ENCODE peak calls at places on chromosomes 12 and 14, in nine cellular contexts. E is endothelial cell, Y is lower lobe of right lung, L is heart right ventricle, I is PC-3, F is WTC11, D is Calu3, O is fibroblast of lung, S is cardiac fibroblast. H is an unnamed sample.

GRCh38 chr12:57772429-57773322 is at the start of gene EEF1AKMT3:
- DNase-seq in E (peak), Y (peak), L (peak), I (peak), F (peak), D (peak), O (peak), S (peak), H (peak)

GRCh38 chr12:108306014-108306501 is 33.1 kb downstream of the CMKLR1 start:
- DNase-seq in E (no peak), Y (no peak), L (peak), I (peak), F (no peak), D (no peak), O (peak), S (peak), H (no peak)

GRCh38 chr12:103737881-103738280 is 103.2 kb downstream of the NT5DC3 start:
- DNase-seq in E (no peak), Y (no peak), L (no peak), I (no peak), F (no peak), D (no peak), O (no peak), S (no peak), H (no peak)

GRCh38 chr12:6052940-6053329 is 71.5 kb downstream of the VWF start:
- DNase-seq in E (no peak), Y (no peak), L (no peak), I (no peak), F (no peak), D (no peak), O (peak), S (peak), H (no peak)

GRCh38 chr12:20653871-20654270 is 41.3 kb upstream of the SLCO1C1 start:
- DNase-seq in E (no peak), Y (no peak), L (no peak), I (no peak), F (no peak), D (no peak), O (no peak), S (peak), H (no peak)

GRCh38 chr12:78194448-78194847 is 363.8 kb downstream of the NAV3 start:
- DNase-seq in E (no peak), Y (no peak), L (no peak), I (peak), F (no peak), D (no peak), O (peak), S (peak), H (no peak)

GRCh38 chr14:88286309-88286708 is 36.8 kb downstream of the KCNK10 start:
- DNase-seq in E (no peak), Y (no peak), L (no peak), I (no peak), F (no peak), D (no peak), O (no peak), S (no peak), H (no peak)

GRCh38 chr12:92396647-92397258 is 251.1 kb upstream of the BTG1 start:
- DNase-seq in E (no peak), Y (no peak), L (no peak), I (peak), F (no peak), D (no peak), O (peak), S (peak), H (no peak)

GRCh38 chr12:104475269-104475668 is 18.5 kb downstream of the CHST11 start:
- DNase-seq in E (no peak), Y (no peak), L (no peak), I (no peak), F (no peak), D (no peak), O (no peak), S (no peak), H (no peak)

GRCh38 chr14:61510736-61511557 is 184.4 kb upstream of the HIF1A start:
- DNase-seq in E (no peak), Y (no peak), L (no peak), I (no peak), F (no peak), D (no peak), O (no peak), S (no peak), H (no peak)

GRCh38 chr14:64758025-64758521 is 53.8 kb downstream of the PLEKHG3 start:
- DNase-seq in E (no peak), Y (peak), L (no peak), I (peak), F (no peak), D (no peak), O (peak), S (peak), H (no peak)

GRCh38 chr12:79407671-79408622 is 282.8 kb downstream of the PAWR start:
- DNase-seq in E (peak), Y (no peak), L (peak), I (peak), F (peak), D (peak), O (peak), S (peak), H (peak)

GRCh38 chr12:47730341-47730744 is 5.1 kb upstream of the ENDOU start:
- DNase-seq in E (no peak), Y (no peak), L (no peak), I (peak), F (no peak), D (no peak), O (peak), S (peak), H (no peak)

GRCh38 chr14:72643317-72643801 is 250.5 kb downstream of the DPF3 start:
- DNase-seq in E (no peak), Y (no peak), L (peak), I (peak), F (no peak), D (peak), O (peak), S (peak), H (no peak)

GRCh38 chr12:19129486-19130223 is at the start of gene PLEKHA5:
- DNase-seq in E (peak), Y (peak), L (peak), I (peak), F (peak), D (peak), O (peak), S (peak), H (peak)

GRCh38 chr14:36981832-36982528 is 190.4 kb downstream of the SLC25A21 start:
- DNase-seq in E (no peak), Y (no peak), L (no peak), I (peak), F (no peak), D (peak), O (peak), S (peak), H (no peak)

GRCh38 chr14:102570334-102570995 is 22.0 kb upstream of the RCOR1 start:
- DNase-seq in E (no peak), Y (no peak), L (no peak), I (no peak), F (no peak), D (no peak), O (no peak), S (no peak), H (no peak)

GRCh38 chr12:132858727-132859266 is 28.6 kb downstream of the CHFR start:
- DNase-seq in E (no peak), Y (no peak), L (no peak), I (peak), F (no peak), D (no peak), O (no peak), S (no peak), H (no peak)

GRCh38 chr12:54201001-54201794 is 12.4 kb upstream of the SMUG1 start:
- DNase-seq in E (peak), Y (peak), L (peak), I (peak), F (peak), D (peak), O (peak), S (peak), H (peak)
- TF ChIP-seq CTCF in E (peak), Y (peak), L (peak), I (peak), F (peak), D (peak), O (peak), S (peak), H (peak)

DNA sequence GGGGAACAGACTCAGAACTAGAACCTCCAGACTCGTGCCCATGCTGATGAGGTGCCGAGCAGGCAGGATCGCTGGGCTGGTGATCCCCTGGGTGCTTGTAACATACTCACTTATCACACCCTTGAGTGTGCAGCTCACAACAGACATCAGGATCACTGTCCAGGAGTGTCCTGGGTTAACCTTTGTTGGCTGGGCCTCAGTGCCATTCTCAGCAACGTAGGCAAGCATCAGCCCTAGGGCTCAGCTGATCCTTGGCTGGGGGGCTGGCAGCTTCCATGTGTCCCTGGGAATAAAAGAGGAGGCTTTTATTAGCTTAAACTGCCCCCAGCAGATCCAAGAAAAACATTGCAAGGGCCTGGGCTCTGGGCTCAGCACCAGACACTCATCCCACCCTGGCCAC is 1.6 kb downstream of the TMEM229B start:
- DNase-seq in E (no peak), Y (no peak), L (peak), I (no peak), F (no peak), D (no peak), O (no peak), S (no peak), H (no peak)
- TF ChIP-seq CTCF in E (no peak), Y (no peak), L (peak), I (no peak), F (no peak), D (no peak), O (no peak), S (no peak), H (no peak)

GRCh38 chr14:73955674-73956073 is 5.6 kb downstream of the COQ6 start:
- DNase-seq in E (no peak), Y (no peak), L (no peak), I (no peak), F (no peak), D (no peak), O (no peak), S (no peak), H (no peak)

GRCh38 chr14:73953731-73954130 is 3.6 kb downstream of the COQ6 start:
- DNase-seq in E (no peak), Y (no peak), L (no peak), I (no peak), F (no peak), D (no peak), O (no peak), S (peak), H (no peak)

GRCh38 chr14:73945159-73945670 is 4.7 kb downstream of the FAM161B start:
- DNase-seq in E (no peak), Y (no peak), L (no peak), I (no peak), F (no peak), D (no peak), O (no peak), S (no peak), H (no peak)

GRCh38 chr14:73944432-73945158 is 5.3 kb downstream of the FAM161B start:
- DNase-seq in E (no peak), Y (no peak), L (no peak), I (no peak), F (no peak), D (no peak), O (no peak), S (no peak), H (no peak)

DNA sequence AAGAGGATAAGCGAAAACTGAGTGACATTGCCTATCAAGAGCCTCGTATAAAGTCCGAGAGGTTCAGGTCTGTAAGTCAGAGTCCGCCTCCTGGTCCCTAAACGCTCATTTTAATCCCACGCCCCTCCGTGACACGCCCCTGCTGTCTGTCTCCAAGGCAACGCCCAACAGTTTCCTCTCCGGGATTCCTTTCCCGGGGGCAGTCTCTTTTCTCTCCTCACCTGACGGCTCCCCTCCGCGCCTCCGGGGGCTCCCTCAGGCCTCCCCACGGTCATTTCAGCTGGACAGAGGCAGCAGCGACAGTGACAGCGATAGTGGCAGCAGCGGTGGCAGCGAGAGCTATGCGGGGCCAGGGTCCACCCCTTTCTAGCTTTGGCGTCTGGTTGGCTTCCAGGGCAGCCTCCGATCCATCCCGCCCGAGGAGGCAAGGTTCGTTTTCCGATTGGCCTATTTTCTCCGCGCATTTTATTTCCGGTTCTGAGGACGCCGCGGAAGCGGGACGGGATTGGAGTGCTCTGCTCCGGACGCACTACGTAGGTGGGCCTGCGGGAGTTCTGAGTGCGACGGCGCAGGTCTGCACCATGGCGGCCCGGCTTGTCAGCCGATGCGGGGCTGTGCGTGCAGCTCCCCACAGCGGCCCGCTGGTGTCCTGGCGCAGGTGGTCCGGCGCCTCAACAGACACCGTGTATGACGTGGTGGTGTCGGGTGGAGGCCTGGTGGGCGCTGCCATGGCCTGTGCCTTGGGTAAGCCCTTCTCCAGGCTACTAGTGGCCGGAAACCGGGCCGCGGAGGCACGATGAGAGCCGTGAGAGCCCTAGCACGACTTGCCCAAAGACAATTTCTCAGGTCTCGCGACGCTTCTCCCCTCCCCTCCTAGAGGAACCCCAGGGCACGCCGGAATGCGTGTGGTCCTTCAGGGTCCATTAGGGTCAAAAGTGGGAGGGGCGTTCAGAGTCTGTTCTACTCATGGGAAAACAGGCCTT is at the start of the genes COQ6 and FAM161B:
- DNase-seq in E (peak), Y (peak), L (peak), I (peak), F (peak), D (peak), O (peak), S (peak), H (peak)
- TF ChIP-seq CTCF in E (no peak), Y (peak), L (peak), I (no peak), F (no peak), D (no peak), O (peak), S (no peak), H (peak)

GRCh38 chr12:123744836-123745235 is 17.3 kb upstream of the DNAH10 start:
- DNase-seq in E (peak), Y (no peak), L (no peak), I (peak), F (peak), D (no peak), O (no peak), S (no peak), H (no peak)
- TF ChIP-seq CTCF in E (no peak), Y (no peak), L (peak), I (peak), F (no peak), D (peak), O (no peak), S (peak), H (no peak)

GRCh38 chr12:66087365-66087943 is 43.1 kb downstream of the LLPH start:
- DNase-seq in E (peak), Y (peak), L (peak), I (peak), F (peak), D (peak), O (peak), S (peak), H (peak)

GRCh38 chr12:66090157-66090556 is 40.4 kb downstream of the LLPH start:
- DNase-seq in E (no peak), Y (no peak), L (no peak), I (no peak), F (no peak), D (no peak), O (no peak), S (no peak), H (no peak)

GRCh38 chr12:66092559-66093269 is 37.8 kb downstream of the LLPH start:
- DNase-seq in E (no peak), Y (no peak), L (no peak), I (peak), F (no peak), D (peak), O (peak), S (peak), H (no peak)
- TF ChIP-seq CTCF in E (no peak), Y (no peak), L (no peak), I (no peak), F (no peak), D (no peak), O (no peak), S (no peak), H (no peak)

GRCh38 chr12:4144676-4145075 is 128.9 kb upstream of the CCND2 start:
- DNase-seq in E (no peak), Y (no peak), L (no peak), I (no peak), F (no peak), D (no peak), O (no peak), S (no peak), H (no peak)

GRCh38 chr12:4145990-4146859 is 127.3 kb upstream of the CCND2 start:
- DNase-seq in E (no peak), Y (no peak), L (no peak), I (no peak), F (no peak), D (no peak), O (no peak), S (no peak), H (no peak)

GRCh38 chr12:4141344-4142270 is 132.0 kb upstream of the CCND2 start:
- DNase-seq in E (no peak), Y (no peak), L (no peak), I (no peak), F (no peak), D (no peak), O (no peak), S (no peak), H (no peak)

GRCh38 chr12:4140607-4141301 is 132.8 kb upstream of the CCND2 start:
- DNase-seq in E (no peak), Y (no peak), L (no peak), I (no peak), F (no peak), D (no peak), O (no peak), S (no peak), H (no peak)

GRCh38 chr12:4143909-4144308 is 129.7 kb upstream of the CCND2 start:
- DNase-seq in E (no peak), Y (no peak), L (no peak), I (peak), F (no peak), D (peak), O (no peak), S (no peak), H (no peak)
- TF ChIP-seq CTCF in E (no peak), Y (no peak), L (no peak), I (peak), F (no peak), D (no peak), O (no peak), S (no peak), H (no peak)

DNA sequence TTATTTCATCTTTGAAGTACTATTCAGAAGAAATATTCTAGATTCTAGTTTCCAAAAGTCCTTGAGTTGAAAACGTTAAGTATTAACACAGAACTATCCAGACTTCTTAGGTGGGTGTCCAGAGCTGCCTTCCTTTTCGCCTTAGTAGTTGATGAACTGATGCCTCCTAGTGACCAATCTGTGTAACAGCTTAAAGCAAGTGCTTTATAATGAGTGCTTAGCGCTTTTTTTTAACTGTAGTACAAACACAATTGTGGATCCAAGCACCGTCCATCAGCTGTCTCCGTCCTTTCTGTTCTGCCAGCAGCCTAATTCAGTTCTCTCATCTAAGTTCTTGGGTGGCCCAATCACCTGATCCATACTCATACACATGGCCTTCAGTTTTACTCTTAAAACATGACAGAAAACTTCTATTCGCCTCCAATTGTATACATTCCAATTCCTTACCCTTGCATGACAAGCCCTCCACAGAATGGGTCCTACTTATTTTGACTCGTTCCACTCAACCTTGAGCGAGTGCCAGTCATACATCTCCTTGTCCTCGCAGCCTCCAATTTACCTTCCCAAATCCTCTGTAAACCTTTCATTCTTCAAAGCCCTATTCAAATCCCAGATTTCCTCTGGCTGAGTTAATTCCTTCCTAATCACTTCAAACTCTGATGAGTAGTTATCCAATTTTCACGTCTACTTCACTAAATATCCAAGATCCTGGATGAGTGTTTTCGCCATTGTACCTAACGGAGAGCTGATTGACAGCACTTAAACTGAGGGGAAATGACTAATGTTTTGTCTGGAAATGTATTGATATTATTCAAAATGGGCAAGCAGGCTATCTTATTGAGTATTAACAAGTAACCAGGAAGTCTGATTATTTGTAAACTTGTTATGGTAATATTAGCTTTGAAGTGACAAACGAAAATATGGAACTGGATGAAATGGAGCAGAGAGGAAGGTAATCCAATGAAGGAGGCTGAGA is 5.8 kb upstream of the PHLDA1 start:
- DNase-seq in E (peak), Y (no peak), L (peak), I (peak), F (no peak), D (peak), O (peak), S (peak), H (peak)
- TF ChIP-seq CTCF in E (peak), Y (peak), L (peak), I (peak), F (peak), D (peak), O (peak), S (peak), H (peak)

DNA sequence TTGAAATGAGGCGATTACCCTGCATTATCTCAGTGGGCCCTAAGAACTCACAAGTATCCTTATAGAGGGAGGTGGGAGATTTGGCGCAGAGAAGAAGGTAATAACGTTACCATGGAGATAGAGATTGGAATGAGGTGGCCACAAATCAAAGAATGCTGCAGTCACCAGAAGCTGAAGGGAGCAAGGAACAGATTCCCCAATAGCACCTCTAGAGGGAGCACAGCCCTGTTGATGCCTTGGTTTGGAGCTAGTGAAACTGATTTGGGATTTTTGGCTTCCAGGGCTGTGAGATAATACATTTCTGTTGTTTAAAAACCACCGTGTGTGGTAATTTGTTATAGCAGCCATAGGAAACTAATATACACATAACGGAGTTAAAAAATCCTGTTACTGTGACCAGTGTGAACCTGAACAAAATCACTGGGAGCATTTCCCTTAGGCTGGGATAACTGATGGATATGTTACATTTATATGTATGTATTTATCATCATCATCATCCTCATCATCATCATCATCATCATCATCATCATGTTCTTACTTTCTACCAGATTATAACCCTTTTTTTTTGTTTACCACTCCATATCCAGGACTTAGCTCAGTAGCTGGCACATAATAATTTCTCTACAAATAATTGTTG is 100.3 kb downstream of the LIN7A start:
- DNase-seq in E (peak), Y (no peak), L (peak), I (peak), F (peak), D (peak), O (peak), S (peak), H (peak)
- TF ChIP-seq CTCF in E (peak), Y (peak), L (peak), I (peak), F (peak), D (peak), O (peak), S (peak), H (peak)

GRCh38 chr14:67728258-67728657 is 26.6 kb downstream of the RDH12 start:
- DNase-seq in E (no peak), Y (no peak), L (no peak), I (no peak), F (no peak), D (no peak), O (no peak), S (no peak), H (no peak)
- TF ChIP-seq CTCF in E (no peak), Y (no peak), L (no peak), I (no peak), F (no peak), D (no peak), O (no peak), S (no peak), H (no peak)

GRCh38 chr12:49631336-49631907 is 8.1 kb downstream of the PRPF40B start:
- DNase-seq in E (no peak), Y (no peak), L (peak), I (no peak), F (no peak), D (no peak), O (no peak), S (no peak), H (no peak)
- TF ChIP-seq CTCF in E (no peak), Y (no peak), L (no peak), I (peak), F (no peak), D (no peak), O (no peak), S (no peak), H (no peak)